ENCODE peak calls at places on chromosomes 2 and 18, in nine cellular contexts. B is HCT116, L is GM23248, U is BE2C, O is A549, K is heart right ventricle, Z is upper lobe of left lung, S is cardiac muscle cell, N is body of pancreas. G is an unnamed sample.

GRCh38 chr2:84847326-84848050 is 33.4 kb downstream of the TRABD2A start:
- DNase-seq in B (no peak), L (peak; percentile 50), U (no peak), O (no peak), K (no peak), Z (no peak), S (no peak), N (no peak), G (no peak)

GRCh38 chr18:59468821-59469220 is 109.8 kb upstream of the LMAN1 start:
- DNase-seq in B (no peak), L (no peak), U (no peak), O (no peak), K (no peak), Z (no peak), S (no peak), N (no peak), G (no peak)

GRCh38 chr2:49988301-49988700 is 834.0 kb upstream of the FSHR start:
- DNase-seq in B (no peak), L (no peak), U (no peak), O (no peak), K (no peak), Z (no peak), S (no peak), N (no peak), G (no peak)

GRCh38 chr2:199488772-199489400 is 31.1 kb upstream of the SATB2 start:
- DNase-seq in B (peak; percentile 60), L (peak; percentile 70), U (peak; percentile 74), O (peak; percentile 58), K (peak; percentile 29), Z (no peak), S (peak; percentile 73), N (peak; percentile 62), G (peak; percentile 55)

GRCh38 chr2:69165079-69165478 is 152.1 kb downstream of the ANTXR1 start:
- DNase-seq in B (no peak), L (no peak), U (no peak), O (no peak), K (no peak), Z (no peak), S (no peak), N (peak; percentile 13), G (no peak)

GRCh38 chr2:63712748-63713147 is 124.0 kb downstream of the MDH1 start:
- DNase-seq in B (no peak), L (peak; percentile 94), U (no peak), O (peak; percentile 18), K (no peak), Z (no peak), S (no peak), N (no peak), G (no peak)

GRCh38 chr2:219687266-219687665 is 59.8 kb downstream of the SLC4A3 start:
- DNase-seq in B (peak; percentile 40), L (peak; percentile 31), U (no peak), O (no peak), K (no peak), Z (no peak), S (no peak), N (no peak), G (no peak)

GRCh38 chr18:8908792-8909510 is 193.5 kb upstream of the NDUFV2 start:
- DNase-seq in B (no peak), L (no peak), U (no peak), O (no peak), K (no peak), Z (no peak), S (no peak), N (no peak), G (no peak)

GRCh38 chr2:3091696-3092095 is 285.9 kb downstream of the EIPR1 start:
- DNase-seq in B (no peak), L (no peak), U (no peak), O (no peak), K (no peak), Z (no peak), S (no peak), N (no peak), G (no peak)

GRCh38 chr2:164992818-164993217 is 37.5 kb upstream of the SLC38A11 start:
- DNase-seq in B (peak; percentile 58), L (peak; percentile 90), U (peak; percentile 49), O (peak; percentile 80), K (peak; percentile 73), Z (peak; percentile 28), S (peak; percentile 81), N (peak; percentile 80), G (peak; percentile 83)

GRCh38 chr18:58861353-58861752 is 3.3 kb upstream of the ZNF532 start:
- DNase-seq in B (no peak), L (peak; percentile 16), U (no peak), O (no peak), K (no peak), Z (no peak), S (peak; percentile 54), N (no peak), G (no peak)

GRCh38 chr18:24535831-24536230 is 75.4 kb downstream of the HRH4 start:
- DNase-seq in B (no peak), L (peak; percentile 64), U (no peak), O (no peak), K (no peak), Z (no peak), S (no peak), N (no peak), G (no peak)

GRCh38 chr2:236612737-236613136 is 43.1 kb downstream of the ACKR3 start:
- DNase-seq in B (no peak), L (no peak), U (no peak), O (no peak), K (no peak), Z (no peak), S (no peak), N (peak; percentile 81), G (no peak)

DNA sequence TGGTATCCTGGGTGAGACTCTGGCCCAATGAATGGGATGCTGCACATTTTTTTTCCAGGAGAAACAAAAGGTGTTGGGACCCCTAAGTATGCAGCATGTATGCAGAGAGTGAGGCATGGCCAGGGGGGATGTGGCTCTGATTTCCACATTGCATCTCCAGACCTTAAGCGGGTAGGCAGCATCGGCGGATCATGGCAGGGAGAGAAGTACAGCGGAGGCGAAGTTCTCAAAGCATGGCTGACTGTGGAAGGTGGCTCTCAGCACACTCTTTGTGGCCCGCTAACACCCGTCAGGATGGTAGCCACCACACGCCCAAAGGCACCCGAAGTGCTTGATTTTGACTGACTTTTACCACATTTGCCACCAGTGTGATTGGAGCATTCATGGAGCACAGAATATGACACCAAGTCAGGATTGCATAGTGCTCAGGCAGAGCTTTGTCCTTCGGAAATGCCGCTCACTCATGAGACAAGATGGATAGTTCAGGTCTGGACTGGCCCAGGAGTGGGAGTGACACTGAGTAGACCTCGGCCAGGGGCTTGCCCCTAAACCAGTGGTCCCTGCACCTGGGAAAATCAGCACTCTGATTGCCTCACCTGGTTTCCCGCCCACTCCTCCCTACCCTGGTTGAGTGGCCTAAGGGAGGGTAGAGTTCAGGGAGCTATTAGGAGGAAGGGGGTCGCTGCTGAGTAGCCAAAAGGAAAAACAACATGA is 14.2 kb downstream of the INPP4A start:
- DNase-seq in B (no peak), L (no peak), U (no peak), O (no peak), K (no peak), Z (no peak), S (no peak), N (no peak), G (no peak)
- H3K4me1 ChIP-seq in B (peaks cover 44% of the 10 kb centered on the region), L (peaks cover 20% of the 10 kb centered on the region), U (no peaks in the 10 kb centered on the region), O (peaks cover 65% of the 10 kb centered on the region), K (peaks cover 63% of the 10 kb centered on the region), Z (peaks cover 60% of the 10 kb centered on the region), S (peaks cover 2% of the 10 kb centered on the region), N (peaks cover 10% of the 10 kb centered on the region), G (no peaks in the 10 kb centered on the region)

GRCh38 chr2:23215016-23215415 is 170.0 kb upstream of the KLHL29 start:
- DNase-seq in B (no peak), L (no peak), U (no peak), O (no peak), K (no peak), Z (no peak), S (no peak), N (no peak), G (no peak)
- H3K4me3 ChIP-seq in B (no peak overlapping the region), L (no peak overlapping the region), U (no peak overlapping the region), O (no peak overlapping the region), K (no peak overlapping the region), Z (no peak overlapping the region), S (no peak overlapping the region), N (no peak overlapping the region), G (no peak overlapping the region)

GRCh38 chr2:234438322-234438977 is 58.4 kb downstream of the ARL4C start:
- DNase-seq in B (no peak), L (no peak), U (no peak), O (no peak), K (no peak), Z (no peak), S (no peak), N (no peak), G (no peak)

GRCh38 chr2:234433201-234433600 is 63.7 kb downstream of the ARL4C start:
- DNase-seq in B (no peak), L (no peak), U (no peak), O (no peak), K (no peak), Z (no peak), S (no peak), N (no peak), G (no peak)

GRCh38 chr2:234437642-234438321 is 59.1 kb downstream of the ARL4C start:
- DNase-seq in B (no peak), L (no peak), U (no peak), O (no peak), K (peak; percentile 50), Z (no peak), S (no peak), N (no peak), G (no peak)

GRCh38 chr2:234435836-234436481 is 60.9 kb downstream of the ARL4C start:
- DNase-seq in B (no peak), L (peak; percentile 25), U (no peak), O (no peak), K (no peak), Z (no peak), S (no peak), N (no peak), G (no peak)

GRCh38 chr2:234436482-234436837 is 60.4 kb downstream of the ARL4C start:
- DNase-seq in B (no peak), L (no peak), U (no peak), O (no peak), K (no peak), Z (no peak), S (no peak), N (no peak), G (no peak)
- H3K4me1 ChIP-seq in B (no peaks in the 10 kb centered on the region), L (peaks cover 8% of the 10 kb centered on the region), U (no peaks in the 10 kb centered on the region), O (no peaks in the 10 kb centered on the region), K (peaks cover 43% of the 10 kb centered on the region), Z (no peaks in the 10 kb centered on the region), S (no peaks in the 10 kb centered on the region), N (no peaks in the 10 kb centered on the region), G (no peaks in the 10 kb centered on the region)

DNA sequence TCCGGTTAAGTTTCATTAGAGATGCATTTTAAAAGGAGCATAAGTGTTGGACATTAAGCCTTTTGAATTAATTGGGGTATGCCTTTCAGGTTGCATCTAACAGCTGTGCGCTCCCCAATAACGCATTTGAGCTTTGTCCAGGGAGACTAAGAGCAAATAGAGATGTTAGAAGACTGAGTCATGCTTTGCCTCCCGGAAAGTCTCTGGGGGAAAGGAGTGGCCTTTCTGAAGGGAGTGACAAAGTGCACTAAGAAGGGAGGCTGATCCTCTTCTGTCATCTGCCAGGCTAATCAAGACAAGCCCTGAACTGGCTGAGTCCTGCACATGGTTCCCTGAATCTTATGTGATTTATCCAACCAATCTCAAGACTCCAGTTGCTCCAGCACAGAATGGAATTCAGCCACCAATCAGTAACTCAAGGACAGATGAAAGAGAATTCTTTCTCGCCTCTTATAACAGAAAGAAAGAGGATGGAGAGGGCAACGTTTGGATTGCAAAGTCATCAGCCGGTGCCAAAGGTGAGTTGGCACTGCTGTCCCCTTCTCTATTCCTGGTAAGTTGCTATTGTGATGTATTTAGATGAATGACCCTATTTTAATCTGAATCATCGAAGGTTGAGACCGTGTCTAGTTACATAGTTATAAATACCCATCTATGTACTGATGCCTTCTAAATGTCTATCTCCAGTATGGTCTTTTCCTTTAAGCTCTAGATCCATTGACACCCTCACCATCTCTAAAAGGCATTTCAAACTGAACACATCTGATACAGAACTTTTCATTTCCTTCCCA is 12.1 kb downstream of the TTL start:
- DNase-seq in B (no peak), L (peak; percentile 92), U (peak; percentile 52), O (peak; percentile 75), K (no peak), Z (no peak), S (no peak), N (no peak), G (no peak)
- H3K4me3 ChIP-seq in B (no peak overlapping the region), L (peak overlapping the region; percentile 34), U (peak overlapping the region; percentile 16), O (no peak overlapping the region), K (no peak overlapping the region), Z (no peak overlapping the region), S (no peak overlapping the region), N (no peak overlapping the region), G (no peak overlapping the region)